ENCODE peak calls at places on chromosomes 6 and 20, in four cellular contexts. Q is astrocyte; X is cardiac muscle cell; U is naive thymus-derived CD8-positive, alpha-beta T cell. B is an unnamed sample.

GRCh38 chr6:160768101-160768500 is 66.1 kb downstream of the PLG start:
- DNase-seq in Q (no peak), X (no peak), U (no peak), B (no peak)

GRCh38 chr6:68689910-68690309 is 54.8 kb downstream of the ADGRB3 start:
- DNase-seq in Q (no peak), X (no peak), U (no peak), B (no peak)

GRCh38 chr6:167093406-167093921 is 29.4 kb upstream of the CCR6 start:
- DNase-seq in Q (no peak), X (no peak), U (no peak), B (no peak)

GRCh38 chr6:110421749-110422443 is 6.5 kb upstream of the DDO start:
- DNase-seq in Q (no peak), X (no peak), U (no peak), B (no peak)

GRCh38 chr6:138371720-138372119 is 6.0 kb upstream of the SMIM28 start:
- DNase-seq in Q (peak; percentile 44), X (peak; percentile 59), U (no peak), B (no peak)

GRCh38 chr20:35648836-35649235 is 15.9 kb downstream of the CPNE1 start:
- DNase-seq in Q (no peak), X (peak; percentile 51), U (no peak), B (no peak)

GRCh38 chr6:168648240-168648639 is 207.3 kb downstream of the SMOC2 start:
- DNase-seq in Q (no peak), X (no peak), U (no peak), B (no peak)

GRCh38 chr20:13638162-13638495 is 603 bp downstream of the TASP1 start:
- DNase-seq in Q (peak; percentile 18), X (no peak), U (no peak), B (no peak)

GRCh38 chr20:62740286-62741141 is 31.9 kb downstream of the NTSR1 start:
- DNase-seq in Q (peak; percentile 82), X (peak; percentile 80), U (peak; percentile 69), B (no peak)

GRCh38 chr6:296151-297122 is 4.2 kb downstream of the DUSP22 start:
- DNase-seq in Q (no peak), X (peak; percentile 15), U (peak; percentile 34), B (no peak)

B was measured in SK-N-MC.